ENCODE peak calls at places on chromosomes 4 and X, in six cellular contexts. R is endothelial cell, E is progenitor cell of endocrine pancreas, Z is GM20000, Q is AG04450, M is transverse colon. W is an unnamed sample.

GRCh38 chrX:28552322-28552721 is 34.9 kb upstream of the IL1RAPL1 start:
- DNase-seq in E (no peak), Q (no peak), M (no peak), R (no peak), Z (no peak), W (no peak)

GRCh38 chr4:84681488-84682274 is 98.8 kb downstream of the CDS1 start:
- DNase-seq in E (no peak), R (no peak), Q (peak), Z (no peak), M (peak), W (no peak)

GRCh38 chrX:13029341-13029740 is 15.1 kb downstream of the FAM9C start:
- DNase-seq in Q (no peak), M (peak), Z (no peak), E (no peak), R (no peak), W (no peak)

GRCh38 chr4:141636077-141636770 is at the start of gene IL15:
- DNase-seq in E (peak), M (peak), Z (peak), Q (no peak), R (peak), W (peak)

GRCh38 chrX:153927936-153928760 is 2.1 kb upstream of the ARHGAP4 start:
- DNase-seq in Q (peak), R (peak), Z (peak), E (peak), M (peak), W (peak)

GRCh38 chr4:31366041-31366440 is 645.9 kb downstream of the PCDH7 start:
- DNase-seq in Z (no peak), Q (no peak), E (no peak), M (no peak), R (no peak), W (no peak)

GRCh38 chrX:40260123-40260751 is 162.5 kb upstream of the BCOR start:
- DNase-seq in Q (no peak), Z (no peak), M (no peak), E (no peak), R (no peak), W (no peak)

GRCh38 chrX:151825927-151826471 is 86.7 kb upstream of the MAGEA4 start:
- DNase-seq in Q (peak), M (no peak), R (no peak), Z (no peak), E (no peak), W (no peak)

GRCh38 chr4:151644625-151645024 is 116.2 kb downstream of the GATB start:
- DNase-seq in R (peak), Q (no peak), Z (no peak), E (peak), M (no peak), W (no peak)

GRCh38 chr4:155179216-155179615 is 29.2 kb upstream of the NPY2R start:
- DNase-seq in Q (no peak), Z (no peak), R (no peak), M (no peak), E (no peak), W (no peak)

GRCh38 chrX:71911731-71912050 is 1.0 kb downstream of the NHSL2 start:
- DNase-seq in R (no peak), M (peak), Z (no peak), Q (no peak), E (no peak), W (no peak)

GRCh38 chrX:149512225-149512885 is 7.2 kb upstream of the IDS start:
- DNase-seq in R (peak), Q (no peak), E (peak), Z (peak), M (peak), W (no peak)

GRCh38 chrX:39253551-39253950 is 452.3 kb downstream of the MID1IP1 start:
- DNase-seq in M (no peak), Q (no peak), E (no peak), Z (no peak), R (no peak), W (no peak)

GRCh38 chrX:93673056-93673868 is at the start of gene NAP1L3:
- DNase-seq in Z (peak), E (peak), M (peak), Q (peak), R (peak), W (no peak)

GRCh38 chr4:76562161-76562560 is 127.1 kb downstream of the SHROOM3 start:
- DNase-seq in E (no peak), Z (no peak), R (no peak), Q (peak), M (no peak), W (no peak)

GRCh38 chr4:175215657-175216056 is 297.5 kb downstream of the ADAM29 start:
- DNase-seq in Q (no peak), E (no peak), R (no peak), M (no peak), Z (no peak), W (no peak)

GRCh38 chrX:3697701-3698279 is 15.7 kb downstream of the PRKX start:
- DNase-seq in Z (no peak), M (no peak), Q (no peak), R (no peak), E (no peak), W (no peak)

GRCh38 chrX:125203379-125203736 is 116.3 kb upstream of the TEX13C start:
- DNase-seq in R (peak), Z (no peak), Q (no peak), M (no peak), E (no peak), W (no peak)

GRCh38 chr4:172104534-172104933 is 291.3 kb downstream of the GALNTL6 start:
- DNase-seq in E (no peak), M (no peak), Q (no peak), Z (no peak), R (no peak), W (no peak)

GRCh38 chrX:19889582-19890342 is 2.4 kb upstream of the SH3KBP1 start:
- DNase-seq in Z (peak), R (no peak), M (peak), E (no peak), Q (peak), W (peak)

GRCh38 chr4:5719329-5720055 is 8.5 kb downstream of the EVC start:
- DNase-seq in Z (no peak), E (no peak), M (no peak), R (no peak), Q (no peak), W (no peak)

GRCh38 chr4:8580321-8581093 is at the start of gene GPR78:
- DNase-seq in Q (no peak), E (peak), Z (peak), M (peak), R (peak), W (no peak)

GRCh38 chr4:129014566-129015509 is 78.5 kb downstream of the SCLT1 start:
- DNase-seq in R (no peak), E (no peak), M (no peak), Z (no peak), Q (no peak), W (no peak)
- TF ChIP-seq CTCF in R (no peak), E (no peak), M (no peak), Z (no peak), Q (no peak), W (no peak)

GRCh38 chr4:56112377-56112776 is 163.6 kb downstream of the CEP135 start:
- DNase-seq in Z (no peak), E (no peak), M (no peak), R (no peak), Q (no peak), W (no peak)
- TF ChIP-seq CTCF in Z (no peak), E (peak), M (no peak), R (peak), Q (no peak), W (no peak)

DNA sequence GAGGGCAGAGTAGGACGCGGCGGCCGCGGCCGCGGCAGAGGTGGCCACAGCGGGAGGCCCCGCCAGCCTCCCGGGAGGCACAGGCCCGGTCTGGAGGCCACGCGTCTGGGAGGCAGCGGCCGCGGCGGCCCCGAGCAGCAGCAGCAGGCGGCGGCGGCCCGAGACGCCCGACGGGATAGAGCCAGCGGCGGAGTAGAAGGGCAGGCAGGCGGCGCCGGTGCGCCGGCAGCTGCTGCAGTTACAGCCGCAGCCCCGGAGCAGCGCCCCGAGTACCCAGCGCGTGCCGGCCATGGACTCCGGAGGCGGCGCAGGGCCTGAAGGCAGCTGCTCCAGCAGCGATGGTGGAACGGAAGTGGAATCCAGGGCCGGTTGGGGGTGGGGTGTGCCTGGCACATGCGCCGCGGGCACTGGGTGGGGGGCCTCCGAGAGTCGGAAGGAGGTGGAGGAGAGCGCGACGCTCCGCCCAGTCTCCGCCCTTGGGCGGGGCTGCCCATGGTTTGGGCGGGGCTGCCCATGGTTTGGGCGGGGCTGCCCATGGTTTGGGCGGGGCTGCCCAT is at the start of gene GRSF1:
- DNase-seq in E (peak), M (peak), R (peak), Z (peak), Q (peak), W (peak)
- TF ChIP-seq CTCF in E (no peak), M (no peak), R (no peak), Z (no peak), Q (peak), W (no peak)

GRCh38 chr4:10074767-10075105 is 41.9 kb downstream of the WDR1 start:
- DNase-seq in Z (peak), Q (no peak), R (no peak), E (no peak), M (no peak), W (no peak)
- TF ChIP-seq CTCF in Z (no peak), Q (peak), R (no peak), E (peak), M (no peak), W (no peak)

W was measured in omental fat pad.